ENCODE peak calls at places on chromosomes 5 and 9, in five cellular contexts. B, Z, G, J and W are unnamed samples.

GRCh38 chr5:164672931-164673694 is 1167.7 kb downstream of the MAT2B start:
- DNase-seq in J (no peak), B (peak), Z (no peak), G (no peak), W (no peak)

GRCh38 chr9:121782514-121783110 is 131.2 kb downstream of the DAB2IP start:
- DNase-seq in G (no peak), B (no peak), Z (no peak), J (no peak), W (no peak)

GRCh38 chr5:176611435-176611834 is 1.5 kb upstream of the GPRIN1 start:
- DNase-seq in J (peak), Z (peak), G (peak), B (peak), W (peak)

GRCh38 chr9:113738506-113738897 is 137.6 kb upstream of the ZNF618 start:
- DNase-seq in G (peak), J (no peak), B (no peak), Z (no peak), W (no peak)

GRCh38 chr9:124365045-124365444 is 50.2 kb downstream of the PSMB7 start:
- DNase-seq in Z (no peak), G (peak), J (no peak), B (no peak), W (no peak)

GRCh38 chr9:79210541-79211243 is 361.1 kb upstream of the TLE4 start:
- DNase-seq in Z (no peak), J (no peak), B (no peak), G (no peak), W (no peak)

GRCh38 chr5:135887447-135887864 is 8.2 kb downstream of the IL9 start:
- DNase-seq in G (peak), B (peak), Z (peak), J (peak), W (peak)

GRCh38 chr9:132049323-132049882 is 30.3 kb downstream of the MED27 start:
- DNase-seq in Z (no peak), G (no peak), J (no peak), B (peak), W (peak)

GRCh38 chr9:117545846-117546245 is 131.0 kb upstream of the ASTN2 start:
- DNase-seq in B (no peak), Z (no peak), J (no peak), G (no peak), W (no peak)

GRCh38 chr5:158629591-158630312 is 470.0 kb downstream of the EBF1 start:
- DNase-seq in J (no peak), B (no peak), Z (no peak), G (no peak), W (no peak)

GRCh38 chr9:35415769-35416427 is 74.0 kb upstream of the RUSC2 start:
- DNase-seq in B (no peak), G (peak), J (no peak), Z (no peak), W (no peak)

GRCh38 chr9:8856686-8857329 is 1057.2 kb upstream of the DMAC1 start:
- DNase-seq in G (peak), J (no peak), B (peak), Z (peak), W (no peak)
- TF ChIP-seq EZH2 in G (no peak), J (no peak), B (no peak), Z (no peak), W (no peak)

DNA sequence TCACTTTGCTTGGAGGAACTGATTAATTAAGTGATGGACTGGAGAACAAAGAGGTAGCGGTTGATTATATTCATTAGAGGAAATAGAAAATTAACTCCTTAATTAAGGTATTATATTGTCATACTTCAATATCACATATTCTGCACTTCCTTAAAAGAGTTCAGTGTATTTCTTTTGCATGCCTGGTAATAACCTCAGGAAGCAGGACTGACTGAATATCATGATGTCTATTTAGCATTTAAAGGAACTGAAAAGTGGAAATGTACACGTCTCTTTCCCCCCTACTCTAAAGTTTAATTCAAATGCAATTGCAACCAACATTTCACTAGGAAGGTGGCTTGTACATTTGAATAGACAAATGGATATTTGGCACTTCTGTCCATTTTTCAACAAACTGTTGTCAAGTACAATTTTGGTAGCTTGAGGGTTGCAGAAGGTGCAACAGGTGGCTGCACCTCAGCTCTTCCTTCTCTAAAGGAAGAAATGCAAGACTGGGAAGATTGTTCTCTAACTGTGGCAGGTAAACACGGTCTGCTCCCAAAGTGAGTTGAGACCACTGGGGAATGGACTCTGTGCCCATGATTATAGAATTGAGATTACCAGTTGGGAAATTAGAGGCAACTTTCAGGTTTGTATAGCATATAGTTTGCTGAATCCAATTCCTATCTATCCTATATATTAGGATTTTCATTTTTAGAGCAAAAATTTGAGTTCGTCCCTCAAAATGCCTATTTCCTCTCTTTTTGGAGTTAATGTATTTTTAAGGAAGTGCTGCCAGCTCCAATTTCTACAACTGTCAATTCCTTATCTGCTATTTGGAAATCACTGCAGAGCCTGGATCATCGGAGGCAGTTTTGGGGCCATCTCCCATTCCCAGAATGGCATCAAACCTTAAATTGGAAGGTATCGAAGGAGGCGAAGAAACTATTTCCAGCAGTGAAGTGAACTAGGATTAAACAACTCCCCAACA is 98.9 kb upstream of the TAF11L2 start:
- DNase-seq in G (no peak), B (no peak), J (no peak), Z (no peak), W (no peak)
- H3K9ac ChIP-seq in G (no peak), B (no peak), J (no peak), Z (no peak), W (no peak)

GRCh38 chr5:78644741-78645300 is 3.8 kb downstream of the LHFPL2 start:
- DNase-seq in B (peak), Z (no peak), J (no peak), G (no peak), W (no peak)
- H3K27ac ChIP-seq in B (no peak), Z (no peak), J (no peak), G (no peak), W (no peak)

DNA sequence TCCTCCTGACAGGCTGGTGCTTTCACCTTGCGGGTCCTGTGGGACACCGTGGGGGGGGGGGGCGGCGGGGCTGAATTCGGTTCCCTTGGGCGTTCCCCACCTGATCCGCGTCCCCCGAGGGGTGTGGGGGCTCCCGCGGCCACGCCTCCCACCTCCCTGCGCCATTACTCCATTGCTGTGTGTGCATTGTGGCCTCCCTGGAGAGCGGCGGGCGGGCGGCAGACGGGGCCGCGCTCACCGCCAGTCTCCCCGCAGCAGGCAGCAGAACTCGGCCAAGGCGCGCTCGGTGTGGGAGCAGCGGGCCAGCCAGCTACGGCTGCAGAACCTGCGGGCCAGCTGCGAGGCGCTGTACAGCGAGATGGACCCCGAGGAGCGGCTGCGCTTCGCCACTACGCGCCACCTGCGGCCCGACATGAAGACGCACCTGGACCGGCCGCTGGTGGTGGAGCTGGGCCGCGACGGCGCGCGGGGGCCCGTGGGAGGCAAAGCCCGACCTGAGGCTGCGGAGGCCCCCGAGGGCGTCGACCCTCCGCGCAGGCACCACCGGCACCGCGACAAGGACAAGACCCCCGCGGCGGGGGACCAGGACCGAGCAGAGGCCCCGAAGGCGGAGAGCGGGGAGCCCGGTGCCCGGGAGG is 145.3 kb downstream of the CACNA1B start:
- DNase-seq in J (no peak), Z (no peak), G (peak), B (no peak), W (no peak)
- TF ChIP-seq EZH2 in J (no peak), Z (peak), G (peak), B (no peak), W (peak)

GRCh38 chr9:37031902-37032301 is 2.2 kb downstream of the PAX5 start:
- DNase-seq in Z (no peak), B (no peak), J (no peak), G (peak), W (no peak)
- H3K9ac ChIP-seq in Z (no peak), B (no peak), J (no peak), G (no peak), W (no peak)

DNA sequence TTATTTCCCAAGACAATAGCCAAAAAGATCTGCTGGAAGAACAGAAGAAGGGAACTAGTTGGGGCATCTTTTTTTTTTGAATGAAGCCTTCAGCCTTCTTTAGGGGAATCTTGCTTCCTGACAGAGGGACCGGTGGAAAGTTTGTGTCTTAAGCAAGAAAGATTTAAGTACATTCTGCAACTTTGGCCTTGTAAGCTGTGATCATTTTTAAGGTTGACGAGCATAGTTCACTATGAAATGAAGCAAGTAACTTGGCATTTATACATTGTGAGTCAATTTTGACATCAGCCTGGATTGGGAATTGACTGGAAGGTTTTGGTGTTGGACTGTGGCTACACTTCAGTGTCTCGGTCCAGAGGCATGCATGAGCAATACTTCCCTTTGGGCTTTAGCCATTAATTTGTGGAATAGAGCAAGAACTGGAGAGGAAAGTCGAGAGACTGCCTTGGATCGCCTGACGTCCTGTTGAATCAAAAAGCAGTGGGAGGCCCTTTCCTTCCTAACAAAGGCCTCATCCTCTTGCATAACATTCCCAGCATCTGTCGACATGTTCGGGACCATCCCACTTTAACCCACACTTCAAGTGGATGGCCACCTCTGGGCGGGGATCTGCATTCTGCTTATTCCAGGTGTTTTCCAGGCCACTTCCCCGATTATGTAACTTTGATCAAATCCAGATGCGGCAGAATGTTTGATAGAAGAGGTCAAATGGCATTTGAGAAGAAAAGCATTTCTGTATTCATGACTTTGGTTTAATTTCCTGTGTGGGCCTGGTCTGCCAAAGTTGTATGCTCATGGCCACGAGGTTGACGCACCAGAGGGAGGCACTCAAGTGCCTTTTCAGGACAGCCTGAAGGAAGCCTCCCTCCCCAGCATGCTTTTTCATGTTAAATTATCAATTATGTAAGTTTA is 12.5 kb downstream of the ABL1 start:
- DNase-seq in Z (peak), B (peak), J (no peak), G (peak), W (peak)
- H3K27ac ChIP-seq in Z (peak), B (peak), J (peak), G (peak), W (peak)

GRCh38 chr5:83720805-83721431 is at the start of gene HAPLN1:
- DNase-seq in G (peak), B (peak), J (no peak), Z (no peak), W (no peak)
- TF ChIP-seq EZH2 in G (no peak), B (no peak), J (no peak), Z (no peak), W (no peak)

GRCh38 chr5:75677607-75678006 is 39.6 kb downstream of the POC5 start:
- DNase-seq in J (no peak), B (no peak), G (no peak), Z (peak), W (no peak)
- H3K9ac ChIP-seq in J (no peak), B (no peak), G (no peak), Z (peak), W (no peak)

DNA sequence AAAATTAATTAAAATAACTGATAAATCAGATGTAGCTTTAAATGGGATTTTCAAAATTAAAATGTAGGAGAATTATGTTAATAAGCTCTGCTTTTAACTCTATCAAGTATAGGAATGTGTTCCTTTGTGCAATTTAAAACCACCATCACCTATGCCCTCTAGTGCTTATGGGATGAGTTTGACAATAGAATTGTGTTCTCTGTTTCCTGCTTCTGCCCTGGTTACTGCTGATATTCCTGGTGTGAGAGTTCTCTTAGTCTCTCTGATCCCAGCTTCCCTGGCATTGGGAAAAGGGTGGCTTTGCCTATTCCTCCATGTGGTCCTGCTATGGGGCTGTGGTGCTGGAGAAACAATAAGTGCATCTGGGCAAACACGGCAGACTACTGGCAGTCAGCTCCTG is 8.1 kb downstream of the LRRTM2 start:
- DNase-seq in B (no peak), J (no peak), Z (peak), G (no peak), W (no peak)
- H3K27ac ChIP-seq in B (no peak), J (no peak), Z (no peak), G (no peak), W (no peak)